ENCODE peak calls at places on chromosome 2, in seven cellular contexts. S is heart left ventricle, Y is AG04450, U is PC-3, X is left lung, D is GM10248, G is brain microvascular endothelial cell. E is an unnamed sample.

GRCh38 chr2:167785606-167786005 is 461.8 kb downstream of the STK39 start:
- DNase-seq in S (no peak), Y (no peak), U (no peak), X (no peak), D (no peak), G (no peak), E (no peak)

GRCh38 chr2:15905986-15906491 is 34.3 kb upstream of the MYCN start:
- DNase-seq in S (no peak), Y (no peak), U (no peak), X (no peak), D (no peak), G (no peak), E (no peak)

GRCh38 chr2:147051248-147051647 is 793.6 kb upstream of the ACVR2A start:
- DNase-seq in S (no peak), Y (no peak), U (no peak), X (no peak), D (no peak), G (no peak), E (no peak)

GRCh38 chr2:152594022-152594712 is 123.1 kb downstream of the PRPF40A start:
- DNase-seq in S (peak), Y (no peak), U (no peak), X (no peak), D (peak), G (no peak), E (peak)

GRCh38 chr2:170113168-170113567 is 64.8 kb upstream of the MYO3B start:
- DNase-seq in S (no peak), Y (no peak), U (no peak), X (no peak), D (no peak), G (no peak), E (no peak)

GRCh38 chr2:110854355-110855081 is 122.1 kb downstream of the ACOXL start:
- DNase-seq in S (no peak), Y (no peak), U (peak), X (no peak), D (no peak), G (no peak), E (no peak)

GRCh38 chr2:183404392-183404791 is 280.1 kb downstream of the NUP35 start:
- DNase-seq in S (no peak), Y (no peak), U (no peak), X (peak), D (no peak), G (no peak), E (no peak)

GRCh38 chr2:178237488-178238143 is 43.3 kb downstream of the OSBPL6 start:
- DNase-seq in S (no peak), Y (no peak), U (peak), X (no peak), D (no peak), G (peak), E (no peak)

GRCh38 chr2:43255249-43255960 is 29.0 kb upstream of the ZFP36L2 start:
- DNase-seq in S (no peak), Y (no peak), U (peak), X (no peak), D (no peak), G (no peak), E (no peak)

GRCh38 chr2:50727940-50728339 is 304.0 kb downstream of the NRXN1 start:
- DNase-seq in S (no peak), Y (no peak), U (no peak), X (no peak), D (no peak), G (no peak), E (no peak)

GRCh38 chr2:6922201-6922656 is 5.0 kb downstream of the RNF144A start:
- DNase-seq in S (no peak), Y (no peak), U (peak), X (no peak), D (no peak), G (no peak), E (no peak)

GRCh38 chr2:102657770-102658169 is 38.4 kb downstream of the SLC9A2 start:
- DNase-seq in S (no peak), Y (no peak), U (peak), X (no peak), D (peak), G (no peak), E (no peak)

GRCh38 chr2:196592331-196592911 is 47.1 kb upstream of the CCDC150 start:
- DNase-seq in S (peak), Y (no peak), U (peak), X (peak), D (no peak), G (peak), E (peak)

GRCh38 chr2:185628985-185629384 is 109.6 kb upstream of the FSIP2 start:
- DNase-seq in S (no peak), Y (no peak), U (peak), X (peak), D (no peak), G (no peak), E (no peak)

GRCh38 chr2:72950558-72951255 is 33.4 kb downstream of the EMX1 start:
- DNase-seq in S (no peak), Y (no peak), U (no peak), X (peak), D (no peak), G (no peak), E (no peak)

GRCh38 chr2:208722737-208723136 is 316.1 kb downstream of the PTH2R start:
- DNase-seq in S (no peak), Y (no peak), U (no peak), X (no peak), D (no peak), G (no peak), E (no peak)

DNA sequence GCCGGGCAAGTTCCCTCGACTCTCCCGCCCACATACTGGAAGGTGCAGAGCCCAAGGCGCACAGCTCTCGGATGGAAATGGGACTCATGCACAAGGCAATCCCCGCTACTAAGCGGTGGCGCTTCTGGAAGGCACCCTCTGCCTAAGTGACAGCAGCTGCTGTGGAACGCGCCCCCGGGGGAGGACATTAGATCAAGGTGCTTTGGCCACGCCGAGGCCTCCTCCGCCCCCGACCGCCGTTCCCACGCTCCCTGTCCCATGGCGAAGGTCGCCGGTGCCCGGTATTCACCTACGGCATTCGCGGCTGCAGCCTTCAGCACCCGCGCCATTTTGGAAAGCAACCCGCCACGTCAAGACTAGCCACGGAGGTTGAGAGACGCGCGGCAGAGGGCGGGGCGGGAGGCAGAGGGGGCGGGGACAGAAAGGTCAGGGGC is at the start of gene MCEE:
- DNase-seq in S (peak), Y (peak), U (peak), X (peak), D (peak), G (peak), E (peak)
- TF ChIP-seq CTCF in S (no peak), Y (no peak), U (no peak), X (no peak), D (no peak), G (no peak), E (no peak)

GRCh38 chr2:219405451-219405850 is 12.7 kb upstream of the DES start:
- DNase-seq in S (peak), Y (no peak), U (no peak), X (no peak), D (no peak), G (no peak), E (no peak)
- TF ChIP-seq CTCF in S (peak), Y (peak), U (no peak), X (no peak), D (no peak), G (peak), E (no peak)

DNA sequence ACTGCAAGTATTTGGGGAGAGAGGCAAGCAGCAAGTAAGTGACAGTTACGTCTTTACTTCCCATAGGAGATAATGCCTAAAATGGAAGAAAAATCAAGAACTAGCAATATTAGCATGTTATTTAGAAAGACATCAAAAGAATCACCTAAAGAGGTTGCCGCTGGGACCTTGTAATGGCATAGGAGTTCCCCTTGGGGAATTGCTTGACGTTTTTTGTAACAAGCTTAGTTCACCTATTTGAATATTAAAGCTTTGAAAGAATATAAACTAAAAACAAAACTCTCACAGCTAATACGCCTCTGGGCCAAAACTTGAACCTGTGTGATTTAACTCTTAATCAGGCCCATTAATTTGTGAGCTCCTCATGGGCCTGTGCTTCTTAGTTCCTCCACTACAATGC is 89.0 kb downstream of the AAK1 start:
- DNase-seq in S (no peak), Y (no peak), U (no peak), X (no peak), D (no peak), G (no peak), E (no peak)
- TF ChIP-seq CTCF in S (no peak), Y (no peak), U (no peak), X (no peak), D (no peak), G (no peak), E (no peak)

GRCh38 chr2:65435625-65436168 is 3.3 kb upstream of the SPRED2 start:
- DNase-seq in S (peak), Y (peak), U (peak), X (peak), D (peak), G (peak), E (peak)
- TF ChIP-seq CTCF in S (peak), Y (peak), U (no peak), X (no peak), D (peak), G (no peak), E (peak)

DNA sequence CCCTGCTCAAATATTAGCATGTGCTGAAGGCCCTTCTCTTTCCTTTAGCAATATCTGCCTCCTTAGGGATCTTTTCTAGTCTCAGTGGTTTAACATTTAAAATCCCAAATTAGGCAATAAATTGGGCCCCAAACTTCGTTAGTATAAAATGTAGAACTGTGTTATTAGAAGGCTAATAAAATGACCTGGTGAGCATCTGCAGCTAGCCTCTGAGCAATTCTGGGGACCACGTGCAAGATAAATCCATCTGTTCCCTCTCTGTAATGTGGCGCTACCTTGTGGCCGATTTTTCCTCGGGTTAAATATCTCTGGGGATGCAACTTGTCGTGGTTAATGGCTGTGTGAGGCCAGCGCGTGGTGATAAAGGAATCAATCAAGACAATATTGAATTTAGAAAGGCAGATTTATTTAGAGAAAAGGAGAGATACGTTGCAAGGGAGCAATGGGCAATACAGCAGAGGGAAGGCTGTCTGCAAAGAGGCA is 18.7 kb upstream of the IL36G start:
- DNase-seq in S (no peak), Y (no peak), U (peak), X (no peak), D (no peak), G (no peak), E (no peak)
- TF ChIP-seq CTCF in S (peak), Y (no peak), U (peak), X (peak), D (no peak), G (no peak), E (peak)

GRCh38 chr2:130302164-130302886 is 40.4 kb upstream of the IMP4 start:
- DNase-seq in S (no peak), Y (no peak), U (no peak), X (peak), D (no peak), G (no peak), E (no peak)
- TF ChIP-seq CTCF in S (no peak), Y (no peak), U (no peak), X (no peak), D (no peak), G (no peak), E (no peak)

E was measured in GM13976.